ENCODE peak calls at places on chromosomes 2 and 18, in ten cellular contexts. G is aorta, U is Peyer's patch, K is MM.1S, I is GM23338, A is WERI-Rb-1, O is psoas muscle, T is lung, L is heart right ventricle, X is HCT116. M is an unnamed sample.
A peak's percentile ranks its signal among the peaks of the same experiment; 100 is the strongest.

GRCh38 chr2:21930224-21930623 is 806.5 kb downstream of the TDRD15 start:
- DNase-seq in I (no peak), G (no peak), T (no peak), U (no peak), O (no peak), X (no peak), L (no peak), A (no peak), K (no peak), M (no peak)

GRCh38 chr2:185979546-185980071 is 241.0 kb downstream of the FSIP2 start:
- DNase-seq in L (no peak), X (peak; percentile 57), G (no peak), O (no peak), T (no peak), A (no peak), K (no peak), U (no peak), I (peak; percentile 34), M (no peak)

GRCh38 chr18:76859474-76860339 is 37.4 kb downstream of the ZNF236 start:
- DNase-seq in X (no peak), A (no peak), U (no peak), O (no peak), I (no peak), T (no peak), L (no peak), G (no peak), K (peak; percentile 76), M (no peak)

GRCh38 chr18:59265246-59266018 is 7.8 kb downstream of the RAX start:
- DNase-seq in X (no peak), G (no peak), U (no peak), I (peak; percentile 96), A (peak; percentile 89), O (no peak), L (no peak), K (no peak), T (no peak), M (no peak)

GRCh38 chr2:240560084-240560479 is at the start of gene DUSP28:
- DNase-seq in O (peak; percentile 97), T (peak; percentile 92), U (peak; percentile 90), X (peak; percentile 72), A (peak; percentile 87), K (peak; percentile 90), L (peak; percentile 93), I (peak; percentile 79), G (peak; percentile 97), M (peak; percentile 86)

GRCh38 chr2:114010001-114010400 is 120.1 kb downstream of the ACTR3 start:
- DNase-seq in L (no peak), O (no peak), A (no peak), U (no peak), I (no peak), X (no peak), K (no peak), T (no peak), G (no peak), M (no peak)

GRCh38 chr2:9799729-9800632 is 43.3 kb upstream of the TAF1B start:
- DNase-seq in O (peak; percentile 93), G (peak; percentile 97), L (peak; percentile 91), I (peak; percentile 92), K (peak; percentile 75), T (peak; percentile 84), A (peak; percentile 95), X (peak; percentile 72), U (peak; percentile 77), M (peak; percentile 62)

GRCh38 chr2:222514901-222515300 is 90.6 kb downstream of the SGPP2 start:
- DNase-seq in X (no peak), G (no peak), A (no peak), T (no peak), L (no peak), I (no peak), U (no peak), K (no peak), O (no peak), M (no peak)

GRCh38 chr2:207902822-207903221 is 122.5 kb downstream of the PLEKHM3 start:
- DNase-seq in L (no peak), I (no peak), K (no peak), T (peak; percentile 64), G (no peak), A (no peak), U (no peak), X (no peak), O (no peak), M (no peak)

GRCh38 chr2:88857951-88858406 is 166.5 kb downstream of the RPIA start:
- DNase-seq in U (peak; percentile 28), I (peak; percentile 46), L (no peak), T (no peak), K (no peak), O (no peak), A (no peak), G (no peak), X (no peak), M (no peak)
- H3K4me3 ChIP-seq in U (no peak overlapping the region), I (no peak overlapping the region), L (no peak overlapping the region), T (no peak overlapping the region), K (no peak overlapping the region), O (no peak overlapping the region), A (no peak overlapping the region), G (no peak overlapping the region), X (no peak overlapping the region), M (no peak overlapping the region)

DNA sequence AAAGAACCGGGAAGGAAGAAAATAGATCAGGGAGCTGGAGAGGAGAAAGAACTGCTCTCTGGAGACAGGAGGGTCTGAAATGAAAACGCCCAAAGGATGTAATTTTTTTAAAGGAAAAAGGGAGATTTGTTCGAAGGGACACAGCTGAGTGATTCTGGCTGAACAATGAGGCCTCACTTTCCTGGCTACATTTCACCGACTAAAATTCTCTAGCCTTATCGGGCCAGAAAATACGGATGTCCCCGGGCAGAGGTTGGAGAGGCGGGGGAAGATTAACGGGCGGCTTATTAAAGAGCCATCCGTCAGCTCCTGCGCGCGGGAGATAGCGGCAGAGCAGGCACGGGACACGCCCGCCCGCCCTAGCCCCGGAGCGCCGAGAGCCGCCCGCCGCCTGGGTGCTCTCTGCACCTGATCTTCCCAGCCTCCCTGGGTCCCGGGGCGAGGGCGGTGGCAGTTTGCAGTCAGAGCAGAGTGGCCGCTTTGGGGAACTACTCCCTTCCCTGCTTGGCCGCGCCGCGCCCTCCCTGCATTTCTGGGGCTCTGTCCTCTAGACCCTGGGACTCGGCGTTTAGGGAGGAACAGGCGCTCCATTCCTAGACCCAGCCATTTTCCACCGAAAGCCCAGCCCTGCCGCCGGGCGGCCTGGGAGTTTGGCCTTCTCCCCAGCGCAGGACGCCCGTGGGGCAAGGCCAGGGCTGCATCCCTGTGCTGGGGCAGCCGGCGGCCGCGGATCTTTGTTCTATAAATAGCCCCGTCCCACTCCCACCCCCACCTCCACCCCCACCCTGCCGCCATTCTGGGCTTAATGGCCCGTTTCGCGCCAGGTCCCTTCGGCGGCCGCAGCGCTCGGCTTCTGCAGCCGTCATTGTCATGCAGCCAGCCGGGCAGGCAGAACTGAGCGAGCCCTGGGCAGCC is 6.5 kb downstream of the GAD1 start:
- DNase-seq in O (no peak), L (no peak), A (no peak), U (no peak), K (no peak), T (no peak), X (no peak), I (peak; percentile 71), G (peak; percentile 81), M (no peak)
- H3K4me3 ChIP-seq in O (peak overlapping the region; percentile 60), L (peak overlapping the region; percentile 49), A (no peak overlapping the region), U (peak overlapping the region; percentile 32), K (no peak overlapping the region), T (no peak overlapping the region), X (no peak overlapping the region), I (peak overlapping the region; percentile 63), G (peak overlapping the region; percentile 5), M (peak overlapping the region; percentile 52)

GRCh38 chr2:188971316-188971930 is 2.8 kb upstream of the COL3A1 start:
- DNase-seq in A (no peak), U (no peak), K (no peak), G (no peak), I (no peak), L (no peak), O (peak; percentile 46), X (no peak), T (no peak), M (peak; percentile 28)

GRCh38 chr2:188966728-188967127 is 7.4 kb upstream of the COL3A1 start:
- DNase-seq in U (no peak), T (no peak), A (no peak), I (no peak), O (no peak), G (no peak), X (no peak), K (no peak), L (no peak), M (no peak)

GRCh38 chr2:188973650-188974049 is 523 bp upstream of the COL3A1 start:
- DNase-seq in G (no peak), L (no peak), X (no peak), K (no peak), I (no peak), O (no peak), A (no peak), U (no peak), T (no peak), M (no peak)

GRCh38 chr2:188969236-188970032 is 4.7 kb upstream of the COL3A1 start:
- DNase-seq in A (no peak), T (no peak), K (no peak), G (no peak), I (no peak), X (no peak), L (no peak), U (no peak), O (no peak), M (no peak)

DNA sequence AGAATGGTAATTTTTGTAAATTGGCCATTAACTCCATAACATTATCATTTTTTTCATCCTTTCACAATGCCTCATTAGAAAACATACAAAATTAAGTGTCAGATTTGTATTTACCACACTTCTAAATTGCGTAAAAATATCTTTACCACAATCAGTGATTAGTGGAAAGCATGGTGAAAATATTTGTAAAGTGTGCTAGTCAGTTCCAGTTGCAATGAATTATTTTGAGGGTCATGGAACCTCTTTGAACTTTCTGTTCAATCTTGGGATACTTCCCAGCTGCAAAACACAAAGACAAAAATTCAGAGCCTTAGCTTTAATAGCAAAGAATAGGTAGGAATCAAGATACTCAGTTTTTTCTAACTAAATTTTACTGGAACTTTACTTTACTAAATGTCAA is 4.0 kb upstream of the COL3A1 start:
- DNase-seq in U (no peak), O (no peak), A (no peak), L (no peak), K (no peak), I (no peak), T (no peak), X (no peak), G (no peak), M (no peak)
- H3K4me3 ChIP-seq in U (no peak overlapping the region), O (no peak overlapping the region), A (no peak overlapping the region), L (no peak overlapping the region), K (no peak overlapping the region), I (no peak overlapping the region), T (no peak overlapping the region), X (no peak overlapping the region), G (no peak overlapping the region), M (no peak overlapping the region)

DNA sequence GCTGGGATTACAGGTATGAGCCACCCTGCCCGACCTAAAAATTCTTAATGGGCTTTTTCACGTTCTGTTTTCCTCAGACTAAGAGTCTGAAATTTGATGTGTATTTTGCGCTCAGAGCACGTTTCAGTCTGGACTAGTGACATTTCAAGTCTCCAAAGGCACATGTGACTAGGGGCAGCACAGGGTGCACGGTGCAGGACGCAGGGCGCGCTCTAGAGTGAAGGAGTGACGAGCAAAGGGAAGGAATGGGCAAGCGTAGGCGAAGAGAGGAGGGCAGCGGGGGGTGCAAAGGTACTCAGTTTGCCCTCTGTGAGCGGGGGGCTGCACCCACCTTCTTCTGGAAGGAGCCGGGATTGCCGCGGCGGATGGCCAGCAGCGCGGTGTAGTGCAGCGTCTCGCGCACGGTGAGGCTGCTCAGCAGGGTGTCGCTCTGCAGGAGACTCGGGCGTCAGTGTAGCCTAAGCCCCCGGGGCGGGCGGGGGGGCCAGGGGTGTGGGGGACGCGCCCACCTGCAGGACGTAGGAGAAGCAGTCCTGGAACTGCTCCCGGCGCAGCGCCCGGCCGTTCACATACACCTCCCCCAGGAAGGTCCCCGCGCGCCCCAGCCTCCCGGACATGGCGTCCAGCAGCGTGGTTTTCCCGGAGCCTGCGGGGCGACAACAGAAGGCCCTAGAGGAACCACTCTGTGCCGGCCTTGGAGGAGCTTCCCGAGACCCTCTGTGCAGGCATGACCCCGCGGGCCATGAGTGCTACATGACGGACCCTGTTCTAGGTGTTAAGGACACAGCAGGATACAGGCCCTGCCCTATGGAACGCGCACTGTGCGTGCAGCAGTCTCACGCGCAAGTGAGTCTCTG is 7.0 kb downstream of the ABCG5 start:
- DNase-seq in G (no peak), A (peak; percentile 43), L (no peak), K (no peak), I (peak; percentile 55), U (no peak), X (no peak), T (no peak), O (no peak), M (no peak)
- H3K4me3 ChIP-seq in G (no peak overlapping the region), A (peak overlapping the region; percentile 41), L (peak overlapping the region; percentile 34), K (no peak overlapping the region), I (peak overlapping the region; percentile 74), U (peak overlapping the region; percentile 53), X (no peak overlapping the region), T (no peak overlapping the region), O (peak overlapping the region; percentile 47), M (no peak overlapping the region)

M was measured in gastrocnemius medialis.